ENCODE peak calls at places on chromosomes 12 and 14, in ten cellular contexts. J is stimulated activated naive CD8-positive, alpha-beta T cell treated with anti-CD3 and anti-CD28 coated beads, Interleukin-15, amount 100 ng/mL, for 72 hours; L is heart left ventricle; C is HFFc6; E is heart right ventricle; S is NCI-H748 treated with DMSO at 0.1 percent for 48 hours; W is neural crest cell; B is RPMI7951; D is NAMALWA; K is naive thymus-derived CD4-positive, alpha-beta T cell. G is an unnamed sample.

GRCh38 chr12:50302686-50303085 is 19.4 kb upstream of the LIMA1 start:
- DNase-seq in J (no peak), L (no peak), C (peak; percentile 75), E (no peak), S (no peak), W (no peak), B (peak; percentile 64), D (no peak), K (no peak), G (no peak)

GRCh38 chr12:2053675-2054070 is 886 bp downstream of the CACNA1C start:
- DNase-seq in J (no peak), L (no peak), C (peak; percentile 25), E (peak; percentile 42), S (no peak), W (no peak), B (peak; percentile 46), D (no peak), K (no peak), G (peak; percentile 72)

GRCh38 chr12:53844989-53845836 is 93.4 kb upstream of the HOXC13 start:
- DNase-seq in J (no peak), L (no peak), C (peak; percentile 74), E (no peak), S (no peak), W (no peak), B (peak; percentile 83), D (no peak), K (no peak), G (no peak)

GRCh38 chr14:56351861-56352260 is 227.7 kb upstream of the TMEM260 start:
- DNase-seq in J (no peak), L (no peak), C (peak; percentile 88), E (no peak), S (no peak), W (no peak), B (peak; percentile 61), D (no peak), K (no peak), G (no peak)

GRCh38 chr14:95374262-95374997 is 54.7 kb upstream of the CLMN start:
- DNase-seq in J (no peak), L (no peak), C (no peak), E (no peak), S (no peak), W (no peak), B (no peak), D (no peak), K (no peak), G (no peak)

GRCh38 chr14:61568572-61569011 is 126.7 kb upstream of the HIF1A start:
- DNase-seq in J (peak; percentile 58), L (peak; percentile 75), C (no peak), E (peak; percentile 37), S (no peak), W (no peak), B (no peak), D (peak; percentile 83), K (peak; percentile 49), G (peak; percentile 73)

GRCh38 chr14:95664046-95664445 is 22.2 kb upstream of the TCL1B start:
- DNase-seq in J (no peak), L (no peak), C (no peak), E (no peak), S (no peak), W (no peak), B (no peak), D (no peak), K (no peak), G (no peak)

GRCh38 chr14:22276913-22277816 is 311.9 kb downstream of the DAD1 start:
- DNase-seq in J (no peak), L (no peak), C (peak; percentile 23), E (no peak), S (no peak), W (no peak), B (peak; percentile 29), D (peak; percentile 55), K (no peak), G (peak; percentile 39)

GRCh38 chr14:90641111-90642010 is 174.9 kb downstream of the TTC7B start:
- DNase-seq in J (no peak), L (no peak), C (no peak), E (no peak), S (no peak), W (peak; percentile 45), B (no peak), D (no peak), K (no peak), G (no peak)

GRCh38 chr12:65965358-65965757 is 141.1 kb downstream of the HMGA2 start:
- DNase-seq in J (no peak), L (no peak), C (peak; percentile 84), E (no peak), S (no peak), W (no peak), B (no peak), D (no peak), K (no peak), G (peak; percentile 87)

GRCh38 chr14:50003213-50004021 is 110.5 kb downstream of the ARF6 start:
- DNase-seq in J (peak; percentile 79), L (peak; percentile 92), C (peak; percentile 70), E (peak; percentile 85), S (peak; percentile 42), W (peak; percentile 34), B (peak; percentile 88), D (peak; percentile 64), K (peak; percentile 67), G (peak; percentile 88)